ENCODE peak calls at places on chromosome 1, in six cellular contexts. One of them, this sample, is unnamed.

GRCh38 chr1:19643113-19643512 is 998 bp upstream of the NBL1 start:
- DNase-seq in sigmoid colon: peak
- DNase-seq in K562: no peak
- DNase-seq in GM23338: no peak
- DNase-seq in fibroblast of lung: no peak
- DNase-seq in WTC11: no peak
- DNase-seq in this sample: no peak

GRCh38 chr1:160779662-160780397 is 16.1 kb upstream of the LY9 start:
- DNase-seq in sigmoid colon: no peak
- DNase-seq in K562: peak
- DNase-seq in GM23338: peak
- DNase-seq in fibroblast of lung: no peak
- DNase-seq in WTC11: peak
- DNase-seq in this sample: peak

GRCh38 chr1:83676106-83676505 is 322.8 kb downstream of the TTLL7 start:
- DNase-seq in sigmoid colon: no peak
- DNase-seq in K562: no peak
- DNase-seq in GM23338: no peak
- DNase-seq in fibroblast of lung: no peak
- DNase-seq in WTC11: no peak
- DNase-seq in this sample: no peak

GRCh38 chr1:205284420-205285144 is 37.0 kb downstream of the NUAK2 start:
- DNase-seq in sigmoid colon: peak
- DNase-seq in K562: peak
- DNase-seq in GM23338: peak
- DNase-seq in fibroblast of lung: peak
- DNase-seq in WTC11: peak
- DNase-seq in this sample: peak

GRCh38 chr1:33397994-33398393 is 32.9 kb downstream of the PHC2 start:
- DNase-seq in sigmoid colon: no peak
- DNase-seq in K562: no peak
- DNase-seq in GM23338: no peak
- DNase-seq in fibroblast of lung: no peak
- DNase-seq in WTC11: no peak
- DNase-seq in this sample: no peak

GRCh38 chr1:117826119-117826518 is 103.3 kb downstream of the GDAP2 start:
- DNase-seq in sigmoid colon: no peak
- DNase-seq in K562: no peak
- DNase-seq in GM23338: no peak
- DNase-seq in fibroblast of lung: peak
- DNase-seq in WTC11: no peak
- DNase-seq in this sample: no peak

GRCh38 chr1:184160236-184160635 is 108.7 kb downstream of the TSEN15 start:
- DNase-seq in sigmoid colon: no peak
- DNase-seq in K562: no peak
- DNase-seq in GM23338: no peak
- DNase-seq in fibroblast of lung: peak
- DNase-seq in WTC11: no peak
- DNase-seq in this sample: no peak

GRCh38 chr1:30764939-30765582 is 7.5 kb upstream of the LAPTM5 start:
- DNase-seq in sigmoid colon: no peak
- DNase-seq in K562: no peak
- DNase-seq in GM23338: no peak
- DNase-seq in fibroblast of lung: no peak
- DNase-seq in WTC11: no peak
- DNase-seq in this sample: no peak

GRCh38 chr1:209810783-209811182 is 4.8 kb upstream of the IRF6 start:
- DNase-seq in sigmoid colon: no peak
- DNase-seq in K562: no peak
- DNase-seq in GM23338: no peak
- DNase-seq in fibroblast of lung: no peak
- DNase-seq in WTC11: no peak
- DNase-seq in this sample: no peak

GRCh38 chr1:156115514-156116374 is 1.2 kb downstream of the LMNA start:
- DNase-seq in sigmoid colon: peak
- DNase-seq in K562: peak
- DNase-seq in GM23338: peak
- DNase-seq in fibroblast of lung: peak
- DNase-seq in WTC11: peak
- DNase-seq in this sample: peak

GRCh38 chr1:107750364-107750959 is 214.5 kb downstream of the VAV3 start:
- DNase-seq in sigmoid colon: peak
- DNase-seq in K562: peak
- DNase-seq in GM23338: peak
- DNase-seq in fibroblast of lung: peak
- DNase-seq in WTC11: peak
- DNase-seq in this sample: peak

GRCh38 chr1:27518808-27519207 is 28.8 kb upstream of the WASF2 start:
- DNase-seq in sigmoid colon: no peak
- DNase-seq in K562: no peak
- DNase-seq in GM23338: no peak
- DNase-seq in fibroblast of lung: no peak
- DNase-seq in WTC11: no peak
- DNase-seq in this sample: no peak

GRCh38 chr1:216822480-216822879 is 99.3 kb upstream of the ESRRG start:
- DNase-seq in sigmoid colon: no peak
- DNase-seq in K562: no peak
- DNase-seq in GM23338: peak
- DNase-seq in fibroblast of lung: no peak
- DNase-seq in WTC11: no peak
- DNase-seq in this sample: no peak

GRCh38 chr1:32533792-32534327 is 5.4 kb upstream of the ZBTB8A start:
- DNase-seq in sigmoid colon: peak
- DNase-seq in K562: peak
- DNase-seq in GM23338: no peak
- DNase-seq in fibroblast of lung: no peak
- DNase-seq in WTC11: no peak
- DNase-seq in this sample: no peak

GRCh38 chr1:40563266-40563665 is 31.8 kb downstream of the ZNF684 start:
- DNase-seq in sigmoid colon: no peak
- DNase-seq in K562: no peak
- DNase-seq in GM23338: no peak
- DNase-seq in fibroblast of lung: no peak
- DNase-seq in WTC11: no peak
- DNase-seq in this sample: no peak

GRCh38 chr1:110612060-110612745 is 6.0 kb upstream of the KCNA2 start:
- DNase-seq in sigmoid colon: no peak
- DNase-seq in K562: no peak
- DNase-seq in GM23338: no peak
- DNase-seq in fibroblast of lung: no peak
- DNase-seq in WTC11: no peak
- DNase-seq in this sample: no peak

GRCh38 chr1:18001725-18002124 is 105.9 kb upstream of the IGSF21 start:
- DNase-seq in sigmoid colon: no peak
- DNase-seq in K562: no peak
- DNase-seq in GM23338: no peak
- DNase-seq in fibroblast of lung: no peak
- DNase-seq in WTC11: no peak
- DNase-seq in this sample: no peak

GRCh38 chr1:235067396-235068154 is 61.1 kb downstream of the TOMM20 start:
- DNase-seq in sigmoid colon: peak
- DNase-seq in K562: peak
- DNase-seq in GM23338: no peak
- DNase-seq in fibroblast of lung: peak
- DNase-seq in WTC11: no peak
- DNase-seq in this sample: no peak

GRCh38 chr1:203038217-203038741 is 12.0 kb downstream of the PPFIA4 start:
- DNase-seq in sigmoid colon: peak
- DNase-seq in K562: no peak
- DNase-seq in GM23338: no peak
- DNase-seq in fibroblast of lung: peak
- DNase-seq in WTC11: no peak
- DNase-seq in this sample: no peak

GRCh38 chr1:203037509-203038190 is 11.4 kb downstream of the PPFIA4 start:
- DNase-seq in sigmoid colon: no peak
- DNase-seq in K562: no peak
- DNase-seq in GM23338: no peak
- DNase-seq in fibroblast of lung: no peak
- DNase-seq in WTC11: no peak
- DNase-seq in this sample: no peak

GRCh38 chr1:203039609-203040517 is 13.6 kb downstream of the PPFIA4 start:
- DNase-seq in sigmoid colon: no peak
- DNase-seq in K562: peak
- DNase-seq in GM23338: peak
- DNase-seq in fibroblast of lung: no peak
- DNase-seq in WTC11: peak
- DNase-seq in this sample: peak

GRCh38 chr1:203040518-203041275 is 14.4 kb downstream of the PPFIA4 start:
- DNase-seq in sigmoid colon: no peak
- DNase-seq in K562: no peak
- DNase-seq in GM23338: no peak
- DNase-seq in fibroblast of lung: no peak
- DNase-seq in WTC11: no peak
- DNase-seq in this sample: no peak

DNA sequence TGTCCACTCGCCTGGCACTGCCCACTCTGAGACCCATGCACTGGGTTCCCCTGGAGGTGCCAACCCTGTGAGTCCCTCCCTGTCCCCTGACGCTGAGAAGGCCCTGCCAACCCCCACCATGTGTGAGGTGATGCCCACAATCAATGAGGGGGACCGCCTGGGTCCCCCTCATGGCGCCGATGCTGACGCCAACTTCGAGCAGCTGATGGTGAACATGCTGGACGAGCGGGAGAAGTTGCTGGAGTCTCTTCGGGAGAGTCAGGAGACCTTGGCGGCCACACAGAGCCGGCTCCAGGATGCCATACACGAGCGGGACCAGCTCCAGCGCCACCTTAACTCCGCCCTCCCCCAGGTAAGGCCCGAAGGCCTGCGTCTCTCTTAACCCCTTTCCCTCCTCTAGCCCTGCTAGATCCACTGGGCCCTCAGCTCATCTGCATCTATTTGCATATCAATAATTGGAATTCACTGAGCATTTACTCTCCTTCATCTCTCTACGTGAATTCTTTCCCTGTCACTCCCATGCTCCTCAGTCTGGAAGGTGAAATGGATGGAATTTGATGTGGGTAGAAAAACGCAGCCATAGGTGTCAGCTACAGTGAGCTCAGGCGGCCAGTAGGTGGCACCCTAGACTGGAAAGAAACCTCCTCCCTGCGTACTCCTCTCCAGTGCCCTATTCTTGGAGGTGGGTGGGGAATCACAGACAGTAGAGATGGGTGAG is 12.8 kb downstream of the PPFIA4 start:
- DNase-seq in sigmoid colon: peak
- DNase-seq in K562: peak
- DNase-seq in GM23338: peak
- DNase-seq in fibroblast of lung: peak
- DNase-seq in WTC11: peak
- DNase-seq in this sample: peak
- TF ChIP-seq CTCF in sigmoid colon: peak
- TF ChIP-seq CTCF in K562: peak
- TF ChIP-seq CTCF in GM23338: peak
- TF ChIP-seq CTCF in fibroblast of lung: peak
- TF ChIP-seq CTCF in WTC11: peak
- TF ChIP-seq CTCF in this sample: peak

GRCh38 chr1:186327331-186327730 is 47.7 kb downstream of the TPR start:
- DNase-seq in sigmoid colon: no peak
- DNase-seq in K562: no peak
- DNase-seq in GM23338: no peak
- DNase-seq in fibroblast of lung: no peak
- DNase-seq in WTC11: no peak
- DNase-seq in this sample: no peak

GRCh38 chr1:186326009-186326408 is 49.0 kb downstream of the TPR start:
- DNase-seq in sigmoid colon: no peak
- DNase-seq in K562: no peak
- DNase-seq in GM23338: no peak
- DNase-seq in fibroblast of lung: no peak
- DNase-seq in WTC11: no peak
- DNase-seq in this sample: no peak

GRCh38 chr1:186325239-186325638 is 49.8 kb downstream of the TPR start:
- DNase-seq in sigmoid colon: no peak
- DNase-seq in K562: peak
- DNase-seq in GM23338: peak
- DNase-seq in fibroblast of lung: peak
- DNase-seq in WTC11: no peak
- DNase-seq in this sample: no peak

DNA sequence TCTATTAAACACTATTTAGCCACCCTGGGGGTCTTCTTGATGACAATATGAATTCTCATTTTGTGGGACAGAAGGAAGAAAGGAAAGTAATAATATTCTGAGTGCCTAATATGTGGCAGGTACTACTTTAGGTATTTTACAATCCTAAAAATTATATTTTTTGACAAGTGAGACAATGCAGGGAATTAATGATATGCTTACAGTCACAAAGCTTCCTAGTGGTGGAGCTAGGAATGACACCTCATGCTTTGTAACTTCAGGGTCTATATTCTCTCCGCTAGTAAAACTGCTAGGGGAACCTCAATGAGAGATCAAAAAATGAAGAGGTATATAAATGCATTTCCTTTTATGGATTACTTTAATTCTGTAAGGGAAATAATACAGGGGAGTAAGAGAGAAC is 44.3 kb downstream of the TPR start:
- DNase-seq in sigmoid colon: no peak
- DNase-seq in K562: peak
- DNase-seq in GM23338: peak
- DNase-seq in fibroblast of lung: no peak
- DNase-seq in WTC11: no peak
- DNase-seq in this sample: no peak
- TF ChIP-seq CTCF in sigmoid colon: no peak
- TF ChIP-seq CTCF in K562: peak
- TF ChIP-seq CTCF in GM23338: peak
- TF ChIP-seq CTCF in fibroblast of lung: peak
- TF ChIP-seq CTCF in WTC11: peak
- TF ChIP-seq CTCF in this sample: peak

DNA sequence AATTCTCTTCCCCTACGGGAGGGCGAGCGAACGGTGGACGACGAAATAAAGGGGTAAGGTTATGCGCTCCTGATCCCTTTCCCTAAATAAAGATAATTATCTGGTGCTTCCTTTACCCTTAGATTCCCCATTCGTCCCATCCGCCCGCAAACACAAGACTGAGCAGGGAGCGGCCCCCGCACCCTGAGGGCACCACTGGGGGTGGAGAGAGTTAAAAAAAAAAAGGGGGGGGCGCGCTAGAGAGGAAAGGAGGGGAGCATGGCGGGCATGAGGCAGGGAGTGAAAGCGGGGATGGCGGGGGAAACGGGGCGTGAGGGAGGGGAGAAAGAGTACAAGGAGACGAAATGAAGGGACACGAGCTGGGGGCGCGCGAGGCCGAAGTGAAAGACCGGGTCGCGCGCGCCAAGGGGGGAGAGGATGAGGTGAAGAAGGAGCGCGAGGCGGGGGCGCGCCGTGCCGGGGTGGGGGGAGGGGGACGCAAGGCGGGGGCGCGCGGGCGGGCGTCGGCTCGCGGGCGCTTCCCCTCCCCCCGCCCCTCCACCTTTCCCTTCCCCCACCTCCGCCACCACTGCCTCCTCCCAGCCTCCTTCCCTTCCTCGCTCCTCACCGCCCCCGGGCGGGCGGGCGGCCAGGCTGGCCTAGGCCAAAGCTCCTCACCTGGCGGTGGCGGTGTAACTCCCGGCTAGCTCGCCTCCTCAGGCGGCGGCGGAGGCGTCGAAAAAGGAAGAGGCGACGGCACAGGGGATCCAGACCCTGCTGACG is 515 bp downstream of the GATAD2B start:
- DNase-seq in sigmoid colon: no peak
- DNase-seq in K562: peak
- DNase-seq in GM23338: peak
- DNase-seq in fibroblast of lung: no peak
- DNase-seq in WTC11: peak
- DNase-seq in this sample: peak
- TF ChIP-seq CTCF in sigmoid colon: no peak
- TF ChIP-seq CTCF in K562: peak
- TF ChIP-seq CTCF in GM23338: no peak
- TF ChIP-seq CTCF in fibroblast of lung: no peak
- TF ChIP-seq CTCF in WTC11: no peak
- TF ChIP-seq CTCF in this sample: no peak

GRCh38 chr1:180757657-180758056 is 125.8 kb downstream of the XPR1 start:
- DNase-seq in sigmoid colon: no peak
- DNase-seq in K562: no peak
- DNase-seq in GM23338: no peak
- DNase-seq in fibroblast of lung: no peak
- DNase-seq in WTC11: no peak
- DNase-seq in this sample: no peak
- TF ChIP-seq CTCF in sigmoid colon: no peak
- TF ChIP-seq CTCF in K562: no peak
- TF ChIP-seq CTCF in GM23338: no peak
- TF ChIP-seq CTCF in fibroblast of lung: no peak
- TF ChIP-seq CTCF in WTC11: no peak
- TF ChIP-seq CTCF in this sample: no peak

This sample was measured in endothelial cell.